ENCODE peak calls at places on chromosomes 2 and 18, in six cellular contexts. W is HFF-Myc; D is fibroblast of lung; R is CD4-positive, alpha-beta T cell; U is endothelial cell; K is K562. B is an unnamed sample.

GRCh38 chr2:30622452-30622851 is 175.4 kb downstream of the LCLAT1 start:
- DNase-seq in U (no peak), K (no peak), D (no peak), W (no peak), R (no peak), B (no peak)

GRCh38 chr18:58135170-58135569 is 91.1 kb downstream of the NEDD4L start:
- DNase-seq in U (no peak), W (peak), K (no peak), D (peak), R (no peak), B (no peak)

GRCh38 chr18:22166070-22166972 is 3.1 kb upstream of the GATA6 start:
- DNase-seq in W (no peak), D (peak), K (no peak), R (no peak), U (peak), B (no peak)

GRCh38 chr2:191049728-191050639 is 36.0 kb upstream of the STAT1 start:
- DNase-seq in D (peak), W (no peak), R (no peak), K (no peak), U (no peak), B (peak)

GRCh38 chr2:217837001-217837491 is 165.7 kb downstream of the TNS1 start:
- DNase-seq in D (peak), K (no peak), W (no peak), U (no peak), R (no peak), B (peak)

GRCh38 chr18:21051615-21052014 is 60.0 kb downstream of the ROCK1 start:
- DNase-seq in R (no peak), D (no peak), W (no peak), K (no peak), U (no peak), B (no peak)

GRCh38 chr2:67772216-67773180 is 290.3 kb downstream of the C1D start:
- DNase-seq in D (peak), K (no peak), R (no peak), W (no peak), U (no peak), B (no peak)

GRCh38 chr2:164690361-164690760 is 69.1 kb upstream of the GRB14 start:
- DNase-seq in D (no peak), U (no peak), R (no peak), K (no peak), W (no peak), B (no peak)

GRCh38 chr2:107466241-107466640 is 360.5 kb upstream of the RGPD4 start:
- DNase-seq in D (no peak), U (no peak), W (no peak), K (no peak), R (no peak), B (no peak)

GRCh38 chr2:239721531-239721930 is 303.6 kb downstream of the NDUFA10 start:
- DNase-seq in D (no peak), W (no peak), K (no peak), R (no peak), U (no peak), B (no peak)

GRCh38 chr2:218671654-218672566 is at the start of the genes RNF25 and STK36:
- DNase-seq in D (peak), U (peak), R (peak), W (peak), K (peak), B (peak)

GRCh38 chr2:191701696-191702095 is 23.8 kb downstream of the NABP1 start:
- DNase-seq in D (no peak), U (no peak), W (no peak), R (no peak), K (no peak), B (no peak)

GRCh38 chr2:53859354-53860159 is at the start of gene GPR75:
- DNase-seq in U (peak), D (peak), W (no peak), K (no peak), R (no peak), B (no peak)

GRCh38 chr2:218020966-218021535 is 18.3 kb upstream of the TNS1 start:
- DNase-seq in D (no peak), W (no peak), U (no peak), R (no peak), K (no peak), B (peak)

GRCh38 chr2:127128508-127128907 is 21.6 kb upstream of the BIN1 start:
- DNase-seq in K (no peak), W (no peak), D (no peak), U (no peak), R (no peak), B (no peak)

GRCh38 chr18:58484989-58485962 is 143.6 kb downstream of the ALPK2 start:
- DNase-seq in R (no peak), U (peak), K (no peak), W (no peak), D (no peak), B (no peak)

GRCh38 chr2:20141056-20141762 is 83.7 kb downstream of the SDC1 start:
- DNase-seq in U (no peak), D (peak), W (peak), K (peak), R (no peak), B (no peak)

GRCh38 chr18:40414155-40414754 is 1540.8 kb upstream of the PIK3C3 start:
- DNase-seq in K (no peak), D (peak), U (no peak), R (no peak), W (no peak), B (no peak)

GRCh38 chr18:44743626-44744025 is 62.9 kb downstream of the SETBP1 start:
- DNase-seq in U (no peak), R (no peak), D (no peak), K (no peak), W (no peak), B (no peak)

GRCh38 chr2:84301717-84302116 is 157.4 kb downstream of the SUCLG1 start:
- DNase-seq in W (no peak), U (no peak), K (no peak), D (no peak), R (no peak), B (no peak)

GRCh38 chr18:79374408-79375171 is 21.1 kb upstream of the NFATC1 start:
- DNase-seq in U (no peak), D (no peak), K (no peak), R (no peak), W (no peak), B (no peak)

GRCh38 chr2:56017784-56018183 is 94.2 kb upstream of the EFEMP1 start:
- DNase-seq in R (no peak), U (no peak), W (no peak), K (no peak), D (no peak), B (no peak)

GRCh38 chr2:10547011-10547410 is 98.9 kb upstream of the ODC1 start:
- DNase-seq in K (no peak), W (no peak), U (no peak), D (no peak), R (no peak), B (no peak)

GRCh38 chr18:55328301-55328700 is 259.7 kb downstream of the TCF4 start:
- DNase-seq in W (no peak), D (peak), U (no peak), R (no peak), K (no peak), B (no peak)

GRCh38 chr2:20224191-20224715 is 677 bp downstream of the SDC1 start:
- DNase-seq in W (no peak), R (no peak), U (no peak), D (no peak), K (no peak), B (no peak)

GRCh38 chr2:205758051-205758450 is 75.8 kb downstream of the NRP2 start:
- DNase-seq in K (no peak), D (peak), U (no peak), R (no peak), W (no peak), B (no peak)

GRCh38 chr2:71713581-71714580 is 260.5 kb downstream of the DYSF start:
- DNase-seq in U (no peak), D (peak), W (no peak), R (no peak), K (no peak), B (no peak)

GRCh38 chr2:121828281-121828731 is 72.9 kb downstream of the TSN start:
- DNase-seq in R (no peak), U (no peak), K (no peak), D (no peak), W (no peak), B (no peak)

GRCh38 chr2:212107014-212107413 is 431.6 kb downstream of the ERBB4 start:
- DNase-seq in U (no peak), D (no peak), W (no peak), R (no peak), K (no peak), B (no peak)

GRCh38 chr18:41537666-41538065 is 417.4 kb upstream of the PIK3C3 start:
- DNase-seq in W (no peak), U (no peak), K (no peak), R (no peak), D (no peak), B (no peak)

GRCh38 chr18:41529093-41529492 is 425.9 kb upstream of the PIK3C3 start:
- DNase-seq in U (no peak), R (no peak), W (no peak), K (no peak), D (no peak), B (no peak)

GRCh38 chr18:41530959-41531358 is 424.1 kb upstream of the PIK3C3 start:
- DNase-seq in R (no peak), W (no peak), D (no peak), U (no peak), K (no peak), B (no peak)

GRCh38 chr18:41532344-41533086 is 422.5 kb upstream of the PIK3C3 start:
- DNase-seq in D (peak), R (no peak), K (no peak), U (peak), W (no peak), B (peak)
- TF ChIP-seq CTCF in D (no peak), R (no peak), K (no peak), U (no peak), W (no peak), B (no peak)

DNA sequence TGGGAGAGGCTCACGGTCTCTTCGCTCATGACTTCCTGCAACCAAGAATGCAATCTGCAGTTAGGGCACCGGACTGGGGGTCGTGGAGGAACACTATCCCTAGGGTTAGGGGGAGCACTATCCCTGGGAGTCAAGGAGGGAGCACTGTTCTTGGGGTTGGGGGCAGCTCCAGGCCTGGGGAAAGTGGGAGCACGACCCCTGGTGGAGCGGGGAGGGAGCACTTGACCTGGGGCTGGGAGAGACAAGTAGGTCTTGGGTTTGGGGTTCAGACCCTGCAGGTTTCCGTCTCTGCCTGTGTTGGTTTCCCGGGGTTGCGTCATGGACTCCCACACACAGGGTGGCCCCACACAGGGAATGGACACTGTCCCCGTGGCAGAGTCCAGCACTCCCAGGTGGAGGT is 133.6 kb downstream of the TPO start:
- DNase-seq in R (no peak), K (peak), U (no peak), D (no peak), W (no peak), B (peak)
- TF ChIP-seq CTCF in R (no peak), K (peak), U (no peak), D (no peak), W (peak), B (peak)

GRCh38 chr2:59233448-59233847 is 992.3 kb upstream of the FANCL start:
- DNase-seq in R (no peak), D (no peak), U (no peak), K (no peak), W (no peak), B (no peak)
- TF ChIP-seq CTCF in R (no peak), D (no peak), U (no peak), K (no peak), W (no peak), B (no peak)

DNA sequence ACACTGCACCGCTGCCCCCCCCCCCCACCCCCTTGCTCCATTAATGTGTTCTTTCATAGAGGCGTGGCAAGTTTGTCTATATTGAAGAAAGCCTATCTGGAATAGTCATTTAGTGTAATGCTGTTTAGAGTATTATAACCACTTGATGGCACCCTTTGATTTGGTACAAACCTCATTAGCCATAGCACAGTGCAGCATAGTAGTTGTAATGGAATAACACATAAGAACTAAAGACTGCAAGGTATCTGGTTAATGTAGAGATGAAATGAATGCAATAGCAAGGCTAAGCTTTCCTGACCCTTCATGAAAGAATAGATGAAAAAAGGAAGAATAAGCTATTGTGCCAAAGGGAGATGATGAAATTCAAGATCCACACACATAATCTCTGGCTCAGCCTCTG is 81.9 kb downstream of the EHBP1 start:
- DNase-seq in R (no peak), W (no peak), K (peak), U (no peak), D (peak), B (peak)
- TF ChIP-seq CTCF in R (no peak), W (peak), K (peak), U (no peak), D (no peak), B (no peak)

GRCh38 chr2:214960677-214961076 is 151.2 kb upstream of the BARD1 start:
- DNase-seq in K (no peak), W (no peak), U (no peak), D (peak), R (no peak), B (no peak)
- TF ChIP-seq CTCF in K (peak), W (no peak), U (no peak), D (no peak), R (no peak), B (no peak)

DNA sequence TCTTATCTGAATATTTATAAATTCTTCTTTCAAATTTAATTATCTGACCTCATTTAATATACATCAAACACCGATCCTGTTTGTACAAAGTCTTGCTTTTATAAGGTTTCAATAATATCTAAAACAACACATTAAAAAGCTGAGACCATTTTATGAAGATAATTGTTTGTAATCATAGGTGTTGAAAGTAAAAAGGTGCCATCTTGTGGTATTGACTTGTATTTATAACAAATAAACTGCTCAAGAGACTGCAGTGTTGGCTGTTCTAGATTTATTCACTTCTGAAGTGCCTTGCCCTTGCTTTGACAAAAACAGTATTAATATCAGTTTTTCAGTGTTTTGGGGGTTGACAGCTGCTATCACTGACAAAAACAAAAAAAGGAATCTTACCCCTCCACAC is 286.8 kb upstream of the HNMT start:
- DNase-seq in W (no peak), R (no peak), D (no peak), K (no peak), U (no peak), B (no peak)
- TF ChIP-seq CTCF in W (no peak), R (no peak), D (no peak), K (no peak), U (no peak), B (no peak)

DNA sequence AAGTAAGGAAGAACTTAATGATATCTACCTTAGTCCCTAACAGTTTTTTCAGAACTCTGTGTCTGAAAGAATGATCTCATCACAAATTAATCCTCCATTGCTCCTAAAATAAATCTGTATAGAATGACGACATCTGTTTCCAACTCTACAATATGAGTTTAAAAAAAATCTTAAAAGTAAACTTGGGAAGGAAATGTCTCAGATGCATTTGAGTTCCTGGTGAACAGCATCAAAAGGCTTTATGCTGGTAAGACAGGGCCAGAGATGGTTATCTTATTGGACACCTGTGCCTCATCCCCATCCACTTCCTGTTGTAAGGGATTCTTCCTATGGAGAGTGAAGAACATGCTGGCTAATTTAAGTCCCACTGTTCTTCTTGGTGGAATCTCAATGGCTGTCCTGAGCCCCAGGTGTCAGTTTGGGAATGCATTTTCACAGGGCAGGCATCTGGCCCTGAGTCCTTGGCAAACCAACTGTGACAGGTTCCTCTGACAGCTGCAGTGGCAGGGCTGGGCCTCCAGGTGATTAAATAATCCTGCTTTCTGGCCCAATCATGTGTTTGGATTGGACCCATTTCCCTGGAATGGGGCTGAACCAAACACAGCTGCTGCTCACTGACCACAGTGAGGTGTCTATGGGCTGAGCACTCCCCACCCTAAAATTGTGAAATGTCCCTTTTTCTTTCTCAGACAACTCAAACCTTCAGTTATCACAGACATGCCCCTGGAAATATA is 12.9 kb upstream of the NCKAP5 start:
- DNase-seq in D (peak), W (no peak), R (no peak), U (no peak), K (no peak), B (no peak)
- TF ChIP-seq CTCF in D (no peak), W (no peak), R (no peak), U (peak), K (no peak), B (no peak)

DNA sequence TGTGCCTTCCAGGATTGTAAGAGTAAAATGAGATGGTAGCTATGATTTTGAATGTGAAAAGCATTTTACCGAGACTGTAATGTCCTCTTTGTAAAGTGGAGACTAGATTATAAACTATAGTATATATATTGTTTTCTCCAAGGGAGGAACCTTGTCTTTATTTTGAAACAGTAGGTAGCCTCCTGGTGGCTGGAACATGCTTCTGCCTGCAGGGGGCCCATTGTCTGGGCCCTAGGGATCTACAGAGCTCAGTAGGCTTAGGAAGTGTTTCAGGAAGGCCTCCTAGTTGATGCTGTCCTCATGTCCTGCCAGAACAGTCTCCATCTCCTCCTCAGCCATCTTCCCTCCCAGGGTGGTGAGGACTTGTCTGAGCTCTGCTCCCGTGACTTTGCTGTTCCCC is 3.0 kb downstream of the PIKFYVE start:
- DNase-seq in U (no peak), K (peak), R (no peak), W (no peak), D (no peak), B (peak)
- TF ChIP-seq CTCF in U (no peak), K (peak), R (no peak), W (no peak), D (no peak), B (peak)

DNA sequence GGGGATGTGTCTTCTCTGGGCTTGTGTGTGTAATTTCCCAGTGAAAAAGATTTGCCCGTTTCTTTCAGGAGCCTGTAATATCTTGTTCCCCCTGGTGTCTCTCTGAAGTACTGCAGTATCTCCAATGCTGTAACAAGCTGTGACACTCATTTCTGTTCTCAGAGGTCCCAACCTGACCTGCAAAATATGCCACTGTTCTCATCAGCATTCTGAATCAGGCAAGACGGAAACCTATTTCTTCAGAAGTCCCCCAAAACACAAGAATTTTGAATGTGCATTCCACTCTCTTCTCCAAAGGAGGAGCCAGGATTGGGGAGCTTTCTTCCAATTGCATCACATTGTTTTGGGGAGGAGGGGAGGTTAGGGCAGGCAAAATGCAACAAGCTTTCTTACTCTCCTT is 77.0 kb upstream of the CNGA3 start:
- DNase-seq in W (peak), K (peak), U (peak), D (peak), R (no peak), B (peak)
- TF ChIP-seq CTCF in W (peak), K (peak), U (peak), D (peak), R (peak), B (peak)

B was measured in NB4.